ENCODE peak calls at places on chromosome 6, in five cellular contexts. K is endothelial cell of umbilical vein, A is adrenal gland, N is stomach, E is cardiac muscle cell. I is an unnamed sample.
A peak's percentile ranks its signal among the peaks of the same experiment; 100 is the strongest.

GRCh38 chr6:84453499-84453898 is 226.1 kb upstream of the CEP162 start:
- DNase-seq in K (no peak), A (no peak), N (no peak), E (no peak), I (no peak)

GRCh38 chr6:20021795-20022194 is 184.6 kb downstream of the ID4 start:
- DNase-seq in K (no peak), A (no peak), N (no peak), E (no peak), I (no peak)

GRCh38 chr6:110415297-110415916 is at the start of gene DDO:
- DNase-seq in K (peak; percentile 10), A (peak; percentile 98), N (peak; percentile 66), E (peak; percentile 14), I (peak; percentile 98)

GRCh38 chr6:169958510-169958909 is 207.1 kb downstream of the ERMARD start:
- DNase-seq in K (peak; percentile 6), A (peak; percentile 18), N (no peak), E (no peak), I (no peak)

GRCh38 chr6:31453259-31453658 is 44.7 kb upstream of the MICB start:
- DNase-seq in K (no peak), A (no peak), N (no peak), E (no peak), I (no peak)

GRCh38 chr6:44052419-44053011 is 74.7 kb downstream of the MRPL14 start:
- DNase-seq in K (no peak), A (peak; percentile 79), N (no peak), E (no peak), I (peak; percentile 48)

GRCh38 chr6:166998256-166999144 is 697 bp upstream of the CEP43 start:
- DNase-seq in K (peak; percentile 16), A (peak; percentile 56), N (peak; percentile 27), E (no peak), I (peak; percentile 47)

GRCh38 chr6:33415831-33416230 is 2.1 kb downstream of the CUTA start:
- DNase-seq in K (no peak), A (peak; percentile 55), N (no peak), E (no peak), I (no peak)

GRCh38 chr6:148235446-148235845 is 107.2 kb upstream of the SASH1 start:
- DNase-seq in K (no peak), A (no peak), N (no peak), E (no peak), I (no peak)

GRCh38 chr6:139996253-139996834 is 621.9 kb upstream of the CITED2 start:
- DNase-seq in K (no peak), A (no peak), N (no peak), E (peak; percentile 23), I (peak; percentile 56)

GRCh38 chr6:8583291-8583690 is 147.9 kb upstream of the SLC35B3 start:
- DNase-seq in K (no peak), A (no peak), N (no peak), E (no peak), I (no peak)

GRCh38 chr6:159969204-159969912 is 476 bp downstream of the IGF2R start:
- DNase-seq in K (peak; percentile 33), A (no peak), N (peak; percentile 31), E (peak; percentile 66), I (peak; percentile 64)

GRCh38 chr6:26553739-26554668 is 15.8 kb downstream of the HMGN4 start:
- DNase-seq in K (peak; percentile 93), A (peak; percentile 95), N (peak; percentile 84), E (peak; percentile 74), I (peak; percentile 74)

GRCh38 chr6:25298508-25298834 is 19.3 kb downstream of the CARMIL1 start:
- DNase-seq in K (no peak), A (no peak), N (no peak), E (no peak), I (no peak)

GRCh38 chr6:72704979-72705378 is 83.1 kb downstream of the KCNQ5 start:
- DNase-seq in K (peak; percentile 6), A (no peak), N (no peak), E (no peak), I (no peak)

GRCh38 chr6:121771937-121772717 is 336.7 kb downstream of the GJA1 start:
- DNase-seq in K (no peak), A (no peak), N (no peak), E (no peak), I (no peak)

GRCh38 chr6:11139051-11139960 is 27.8 kb upstream of the ERVFRD-1 start:
- DNase-seq in K (no peak), A (no peak), N (no peak), E (no peak), I (no peak)

GRCh38 chr6:38025431-38025830 is 205.9 kb downstream of the ZFAND3 start:
- DNase-seq in K (no peak), A (no peak), N (no peak), E (no peak), I (no peak)

GRCh38 chr6:9581155-9581554 is 833.7 kb downstream of the TFAP2A start:
- DNase-seq in K (peak; percentile 17), A (no peak), N (no peak), E (no peak), I (no peak)

GRCh38 chr6:17957488-17957887 is 29.9 kb downstream of the KIF13A start:
- DNase-seq in K (peak; percentile 30), A (no peak), N (no peak), E (no peak), I (no peak)

GRCh38 chr6:46323966-46324622 is 153.3 kb upstream of the ENPP5 start:
- DNase-seq in K (no peak), A (no peak), N (no peak), E (no peak), I (no peak)

GRCh38 chr6:91082311-91082803 is 495.5 kb upstream of the MAP3K7 start:
- DNase-seq in K (no peak), A (no peak), N (no peak), E (no peak), I (no peak)

GRCh38 chr6:143348531-143348930 is 102.0 kb downstream of the ADAT2 start:
- DNase-seq in K (no peak), A (no peak), N (no peak), E (no peak), I (no peak)

GRCh38 chr6:44264154-44265002 is 973 bp downstream of the NFKBIE start:
- DNase-seq in K (no peak), A (no peak), N (peak; percentile 56), E (no peak), I (peak; percentile 77)

GRCh38 chr6:6736753-6737654 is 148.5 kb downstream of the LY86 start:
- DNase-seq in K (peak; percentile 18), A (peak; percentile 91), N (peak; percentile 67), E (no peak), I (no peak)

GRCh38 chr6:122799916-122800701 is 11.1 kb downstream of the SMPDL3A start:
- DNase-seq in K (no peak), A (no peak), N (no peak), E (no peak), I (no peak)

GRCh38 chr6:43773050-43773956 is 3.3 kb downstream of the VEGFA start:
- DNase-seq in K (peak; percentile 37), A (peak; percentile 80), N (peak; percentile 76), E (peak; percentile 72), I (peak; percentile 77)

GRCh38 chr6:132964101-132964867 is 149.9 kb downstream of the RPS12 start:
- DNase-seq in K (peak; percentile 97), A (no peak), N (no peak), E (no peak), I (no peak)

GRCh38 chr6:35237466-35237865 is 22.1 kb upstream of the ZNF76 start:
- DNase-seq in K (no peak), A (no peak), N (no peak), E (peak; percentile 89), I (no peak)

GRCh38 chr6:167494698-167495435 is 170.0 kb downstream of the TTLL2 start:
- DNase-seq in K (no peak), A (no peak), N (no peak), E (no peak), I (no peak)

GRCh38 chr6:8275667-8276066 is 159.7 kb downstream of the SLC35B3 start:
- DNase-seq in K (no peak), A (no peak), N (no peak), E (peak; percentile 7), I (no peak)

GRCh38 chr6:13466304-13467215 is 20.8 kb downstream of the GFOD1 start:
- DNase-seq in K (no peak), A (no peak), N (no peak), E (no peak), I (no peak)

DNA sequence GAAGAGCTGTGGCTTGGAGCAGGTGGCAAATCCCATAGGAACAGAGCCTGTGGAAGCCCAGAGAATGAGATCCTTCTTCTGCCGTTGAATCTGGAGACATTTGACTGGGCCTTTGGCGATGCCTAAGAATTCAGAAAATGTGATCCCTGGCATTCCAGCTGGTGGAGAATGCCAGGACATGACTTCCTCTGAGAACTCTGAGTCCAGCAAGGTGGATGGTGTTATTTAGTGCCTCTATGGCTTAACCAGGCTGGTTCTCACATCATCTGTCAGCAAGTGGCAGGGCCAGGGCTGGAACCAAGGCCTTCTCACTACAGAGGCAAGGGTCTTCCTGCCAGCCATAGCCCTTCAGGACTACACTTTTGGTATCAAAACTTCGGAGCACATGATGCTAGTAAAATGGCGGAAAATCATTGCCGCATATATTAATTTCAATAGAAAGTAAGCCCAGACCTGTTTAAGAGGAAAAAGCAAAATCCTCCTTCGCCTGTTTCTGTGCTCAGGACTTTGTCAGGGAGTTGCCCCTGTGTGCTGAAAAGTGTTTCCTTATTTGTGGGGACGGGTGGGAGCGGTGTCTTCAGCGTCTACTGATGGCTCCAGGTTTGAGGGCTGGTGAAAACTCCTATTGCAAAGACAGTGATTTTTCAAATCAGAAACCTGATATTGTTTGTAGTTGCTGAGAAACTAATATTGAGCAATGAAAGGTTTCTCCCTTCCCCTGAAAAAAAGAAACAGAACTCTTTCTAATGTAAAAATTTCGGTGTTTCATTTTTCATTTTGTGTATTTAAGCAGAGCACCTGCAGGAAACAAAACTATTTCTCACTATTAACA is 23.9 kb downstream of the DUSP22 start:
- DNase-seq in K (no peak), A (no peak), N (no peak), E (no peak), I (no peak)
- H3K4me1 ChIP-seq in K (no peaks in the 10 kb centered on the region), A (no peaks in the 10 kb centered on the region), N (peaks cover 30% of the 10 kb centered on the region), E (no peaks in the 10 kb centered on the region), I (peaks cover 21% of the 10 kb centered on the region)

GRCh38 chr6:118864330-118865166 is 29.4 kb upstream of the ASF1A start:
- DNase-seq in K (peak; percentile 41), A (no peak), N (no peak), E (peak; percentile 16), I (no peak)
- H3K9me3 ChIP-seq in K (no peaks in the 10 kb centered on the region), A (no peaks in the 10 kb centered on the region), N (no peaks in the 10 kb centered on the region), E (no peaks in the 10 kb centered on the region), I (no peaks in the 10 kb centered on the region)

DNA sequence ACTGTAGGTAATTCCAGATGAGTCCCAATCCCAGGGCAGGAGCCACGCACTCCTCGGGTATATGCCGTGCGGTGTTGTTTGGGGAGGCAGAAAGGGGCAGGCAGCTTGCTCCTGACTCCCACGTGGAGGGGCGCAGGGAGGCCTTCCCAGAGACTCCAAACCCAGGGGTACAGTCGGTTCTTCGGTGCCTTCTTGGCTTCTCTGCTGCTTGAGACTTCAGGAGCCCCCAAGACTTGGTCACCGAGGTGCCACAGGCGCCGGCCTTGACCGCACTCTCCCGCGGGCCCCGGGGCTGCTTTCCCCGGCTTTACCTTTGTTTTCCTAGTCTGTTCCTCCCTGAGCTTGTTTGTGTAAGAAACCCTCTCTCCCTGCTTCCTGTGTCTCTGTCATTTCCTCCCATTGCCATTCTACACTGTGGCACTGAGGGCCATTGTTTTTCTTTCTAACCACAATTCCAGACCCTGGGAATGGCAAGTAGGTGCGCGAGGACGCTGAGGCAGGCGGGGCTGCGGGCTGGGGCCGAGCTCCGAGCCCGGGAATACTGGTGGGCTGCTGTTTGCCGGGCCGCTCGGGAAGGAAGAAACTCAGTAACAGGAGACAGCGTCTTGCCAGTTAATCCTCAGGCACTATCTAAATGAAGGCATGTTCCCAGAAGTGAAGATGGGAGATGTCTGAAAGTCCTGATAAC is 215.6 kb upstream of the HEY2 start:
- DNase-seq in K (peak; percentile 8), A (no peak), N (no peak), E (no peak), I (no peak)
- TF ChIP-seq CTCF in K (no peak), A (no peak), N (no peak), E (no peak), I (no peak)

GRCh38 chr6:138568997-138569396 is 69.7 kb upstream of the NHSL1 start:
- DNase-seq in K (no peak), A (no peak), N (no peak), E (no peak), I (no peak)
- H3K4me1 ChIP-seq in K (peaks cover 13% of the 10 kb centered on the region), A (peaks cover 12% of the 10 kb centered on the region), N (peaks cover 46% of the 10 kb centered on the region), E (peaks cover 18% of the 10 kb centered on the region), I (no peaks in the 10 kb centered on the region)